ENCODE peak calls at places on chromosomes 16 and 17, in four cellular contexts. N, X, D and S are unnamed samples.

GRCh38 chr17:27634026-27634335 is 3.0 kb downstream of the LGALS9 start:
- DNase-seq in N (no peak), X (no peak), D (no peak), S (no peak)

GRCh38 chr16:15866451-15866850 is 9.6 kb upstream of the MYH11 start:
- DNase-seq in N (no peak), X (no peak), D (no peak), S (no peak)

GRCh38 chr16:85718682-85719081 is 29.9 kb upstream of the GINS2 start:
- DNase-seq in N (peak), X (no peak), D (peak), S (peak)

GRCh38 chr17:82153295-82153691 is 55.3 kb upstream of the FASN start:
- DNase-seq in N (no peak), X (no peak), D (no peak), S (no peak)

GRCh38 chr16:31128711-31129567 is 6.6 kb downstream of the PRSS8 start:
- DNase-seq in N (peak), X (no peak), D (no peak), S (no peak)

GRCh38 chr17:70775667-70776066 is 606.3 kb downstream of the KCNJ2 start:
- DNase-seq in N (no peak), X (no peak), D (no peak), S (no peak)

GRCh38 chr17:1882836-1883235 is 53.0 kb downstream of the RPA1 start:
- DNase-seq in N (peak), X (no peak), D (peak), S (peak)

GRCh38 chr17:63178530-63178929 is 212.5 kb downstream of the TANC2 start:
- DNase-seq in N (no peak), X (no peak), D (no peak), S (no peak)

GRCh38 chr17:79340771-79341528 is 266.3 kb downstream of the ENGASE start:
- DNase-seq in N (no peak), X (no peak), D (no peak), S (no peak)

GRCh38 chr17:77145635-77146632 is 5.2 kb downstream of the SEC14L1 start:
- DNase-seq in N (peak), X (no peak), D (no peak), S (no peak)

GRCh38 chr17:82527893-82528292 is 8.4 kb downstream of the FOXK2 start:
- DNase-seq in N (no peak), X (no peak), D (no peak), S (no peak)

GRCh38 chr17:30524847-30525246 is 47.6 kb downstream of the GOSR1 start:
- DNase-seq in N (no peak), X (peak), D (no peak), S (no peak)

GRCh38 chr17:16512011-16512410 is 20.0 kb upstream of the LRRC75A start:
- DNase-seq in N (no peak), X (no peak), D (no peak), S (no peak)

GRCh38 chr17:19768046-19768782 is 20.1 kb upstream of the ALDH3A1 start:
- DNase-seq in N (no peak), X (no peak), D (no peak), S (no peak)

GRCh38 chr17:31690118-31690517 is 168.9 kb downstream of the COPRS start:
- DNase-seq in N (no peak), X (no peak), D (no peak), S (no peak)

GRCh38 chr17:63382136-63382535 is 64.0 kb downstream of the CYB561 start:
- DNase-seq in N (no peak), X (no peak), D (no peak), S (no peak)

GRCh38 chr17:11366451-11366850 is 125.4 kb downstream of the SHISA6 start:
- DNase-seq in N (no peak), X (no peak), D (no peak), S (no peak)

GRCh38 chr17:67995568-67996191 is 589 bp downstream of the C17orf58 start:
- DNase-seq in N (no peak), X (no peak), D (no peak), S (peak)

GRCh38 chr16:88264641-88265285 is 118.0 kb upstream of the ZNF469 start:
- DNase-seq in N (peak), X (peak), D (peak), S (peak)

GRCh38 chr17:48893646-48894508 is 1.3 kb downstream of the ATP5MC1 start:
- DNase-seq in N (no peak), X (no peak), D (no peak), S (no peak)

GRCh38 chr17:19440421-19440820 is 29.4 kb downstream of the RNF112 start:
- DNase-seq in N (no peak), X (no peak), D (no peak), S (no peak)

GRCh38 chr16:78957328-78958100 is 643.0 kb downstream of the MAF start:
- DNase-seq in N (no peak), X (no peak), D (no peak), S (no peak)

GRCh38 chr16:78264642-78265041 is 165.2 kb downstream of the WWOX start:
- DNase-seq in N (no peak), X (no peak), D (no peak), S (no peak)

GRCh38 chr17:14355556-14355955 is 54.7 kb downstream of the HS3ST3B1 start:
- DNase-seq in N (no peak), X (no peak), D (no peak), S (no peak)

GRCh38 chr17:39270923-39271322 is 45.2 kb upstream of the STAC2 start:
- DNase-seq in N (peak), X (peak), D (peak), S (peak)

GRCh38 chr17:79657036-79657435 is 46.2 kb upstream of the RBFOX3 start:
- DNase-seq in N (no peak), X (no peak), D (no peak), S (no peak)

GRCh38 chr16:84053237-84053636 is 10.6 kb upstream of the SLC38A8 start:
- DNase-seq in N (no peak), X (no peak), D (no peak), S (no peak)

GRCh38 chr16:29820271-29820701 is at the start of gene MVP:
- DNase-seq in N (peak), X (no peak), D (peak), S (peak)

GRCh38 chr16:12462690-12463646 is 340.7 kb downstream of the CPPED1 start:
- DNase-seq in N (no peak), X (peak), D (no peak), S (no peak)

GRCh38 chr16:19745286-19746018 is 27.4 kb downstream of the IQCK start:
- DNase-seq in N (no peak), X (no peak), D (no peak), S (no peak)

GRCh38 chr17:3813171-3813570 is 12.2 kb upstream of the ITGAE start:
- DNase-seq in N (no peak), X (no peak), D (no peak), S (no peak)

GRCh38 chr16:87562201-87562600 is 40.1 kb upstream of the JPH3 start:
- DNase-seq in N (no peak), X (no peak), D (no peak), S (no peak)

DNA sequence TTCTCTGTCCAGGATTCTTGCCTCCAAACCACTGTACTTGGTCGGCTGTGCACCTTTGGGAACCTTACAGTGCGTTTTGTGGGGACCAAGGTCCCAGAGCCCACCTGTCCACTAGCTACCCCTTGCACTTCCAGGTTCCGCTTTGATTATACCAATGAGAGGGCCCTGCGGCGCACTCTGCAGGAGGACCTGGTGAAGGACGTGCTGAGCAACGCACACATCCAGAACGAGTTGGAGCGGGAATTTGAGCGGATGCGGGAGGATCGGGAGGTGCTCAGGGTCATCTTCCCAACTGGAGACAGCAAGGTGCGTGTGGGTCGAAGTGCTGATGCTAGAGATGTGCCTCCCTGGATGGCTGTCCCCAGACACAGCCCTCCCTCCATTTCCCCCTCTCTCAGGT is 18.8 kb downstream of the POLR2A start:
- DNase-seq in N (no peak), X (no peak), D (peak), S (no peak)
- TF ChIP-seq CTCF in N (no peak), X (peak), D (peak), S (peak)

GRCh38 chr16:57795431-57795878 is 6.8 kb downstream of the KIFC3 start:
- DNase-seq in N (peak), X (no peak), D (peak), S (peak)
- TF ChIP-seq CTCF in N (peak), X (peak), D (peak), S (peak)

GRCh38 chr17:6496116-6496481 is 51.8 kb downstream of the PIMREG start:
- DNase-seq in N (no peak), X (no peak), D (no peak), S (no peak)
- TF ChIP-seq CTCF in N (no peak), X (no peak), D (no peak), S (no peak)

DNA sequence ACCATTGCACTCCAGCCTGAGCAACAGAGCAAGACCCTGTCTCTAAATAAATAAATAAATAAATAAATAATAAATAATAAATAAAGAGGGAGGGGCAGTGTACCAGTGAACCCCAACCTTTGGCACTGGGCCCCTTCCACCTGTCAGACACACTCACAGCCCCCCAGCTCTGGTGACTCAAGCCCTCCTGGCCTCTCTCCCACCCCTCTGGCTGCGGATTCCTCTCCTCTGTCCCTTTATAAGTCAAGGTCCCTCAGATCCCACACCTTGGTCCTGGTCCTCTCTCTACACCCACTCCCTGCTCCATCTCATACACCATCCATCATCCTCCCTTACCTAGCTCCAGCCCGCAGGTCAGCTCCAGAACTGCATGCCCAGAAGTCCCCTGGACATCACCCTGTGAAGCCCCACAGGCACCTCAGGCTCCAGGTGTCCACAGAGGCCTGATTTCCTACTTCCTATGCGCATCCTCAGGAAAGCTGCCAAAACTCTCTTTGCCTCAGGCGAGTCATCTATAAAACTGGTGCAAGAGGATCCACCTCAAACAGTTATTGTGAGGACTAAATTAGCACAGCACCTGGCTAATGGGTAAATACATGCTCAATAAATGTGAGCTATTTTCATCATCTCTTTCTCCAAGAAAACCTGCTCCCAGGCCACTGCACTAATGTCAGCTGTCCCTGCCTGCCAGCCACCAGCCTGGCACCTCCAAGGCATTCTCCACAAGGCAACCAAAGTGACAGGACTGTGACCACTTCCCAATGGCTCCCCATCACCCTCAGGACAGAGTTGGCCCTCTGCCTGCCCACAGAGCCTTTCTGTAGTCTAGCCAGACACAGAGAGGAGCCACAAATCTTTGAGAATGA is 46.8 kb downstream of the BEAN1 start:
- DNase-seq in N (no peak), X (no peak), D (no peak), S (peak)
- TF ChIP-seq CTCF in N (no peak), X (no peak), D (no peak), S (no peak)

DNA sequence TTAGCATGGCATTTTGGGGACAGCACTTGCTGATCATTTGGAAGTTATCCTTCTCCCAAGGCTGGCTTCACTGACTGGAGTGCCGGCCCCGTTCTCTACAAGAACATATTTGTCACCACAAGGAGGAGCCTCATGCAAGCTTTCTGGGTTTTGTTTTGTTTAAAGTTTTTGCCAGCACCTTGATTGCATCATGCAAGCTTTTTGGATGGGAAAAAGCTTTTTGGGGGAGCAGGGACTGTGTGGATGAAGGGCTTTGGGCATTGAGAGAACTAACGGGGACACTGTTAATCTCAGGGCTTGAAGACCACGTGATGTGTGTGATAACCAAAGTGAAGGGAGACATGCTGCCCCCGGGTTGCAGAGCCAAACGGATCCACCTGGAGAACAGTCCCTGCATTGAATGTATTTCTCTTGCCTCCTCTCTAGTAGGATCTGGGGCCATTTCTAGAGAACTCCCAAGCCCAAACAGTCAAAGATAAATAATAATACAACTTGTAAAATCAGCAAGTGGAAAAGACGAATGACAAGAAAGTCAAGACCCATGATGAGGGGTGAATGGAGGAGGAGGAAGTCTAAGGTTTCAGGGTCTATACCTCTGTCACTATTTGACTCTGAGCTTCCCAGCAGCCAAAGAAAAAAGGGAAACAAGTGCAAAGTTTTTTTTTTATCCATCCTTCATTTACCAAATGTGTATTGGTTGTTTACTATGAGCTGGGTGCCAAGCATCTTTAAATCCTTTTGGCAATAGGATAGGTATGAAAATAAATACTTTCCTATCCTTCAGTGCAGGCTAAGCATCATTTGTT is 17.2 kb downstream of the TMEM114 start:
- DNase-seq in N (peak), X (no peak), D (peak), S (peak)
- TF ChIP-seq CTCF in N (peak), X (peak), D (peak), S (peak)

GRCh38 chr17:42509409-42509808 is 26.6 kb upstream of the NAGLU start:
- DNase-seq in N (no peak), X (no peak), D (no peak), S (no peak)

GRCh38 chr17:42507671-42508070 is 28.4 kb upstream of the NAGLU start:
- DNase-seq in N (no peak), X (no peak), D (no peak), S (no peak)

GRCh38 chr17:42509916-42510315 is 26.1 kb upstream of the NAGLU start:
- DNase-seq in N (no peak), X (no peak), D (no peak), S (no peak)

GRCh38 chr17:42512246-42512645 is 23.8 kb upstream of the NAGLU start:
- DNase-seq in N (no peak), X (no peak), D (no peak), S (no peak)

DNA sequence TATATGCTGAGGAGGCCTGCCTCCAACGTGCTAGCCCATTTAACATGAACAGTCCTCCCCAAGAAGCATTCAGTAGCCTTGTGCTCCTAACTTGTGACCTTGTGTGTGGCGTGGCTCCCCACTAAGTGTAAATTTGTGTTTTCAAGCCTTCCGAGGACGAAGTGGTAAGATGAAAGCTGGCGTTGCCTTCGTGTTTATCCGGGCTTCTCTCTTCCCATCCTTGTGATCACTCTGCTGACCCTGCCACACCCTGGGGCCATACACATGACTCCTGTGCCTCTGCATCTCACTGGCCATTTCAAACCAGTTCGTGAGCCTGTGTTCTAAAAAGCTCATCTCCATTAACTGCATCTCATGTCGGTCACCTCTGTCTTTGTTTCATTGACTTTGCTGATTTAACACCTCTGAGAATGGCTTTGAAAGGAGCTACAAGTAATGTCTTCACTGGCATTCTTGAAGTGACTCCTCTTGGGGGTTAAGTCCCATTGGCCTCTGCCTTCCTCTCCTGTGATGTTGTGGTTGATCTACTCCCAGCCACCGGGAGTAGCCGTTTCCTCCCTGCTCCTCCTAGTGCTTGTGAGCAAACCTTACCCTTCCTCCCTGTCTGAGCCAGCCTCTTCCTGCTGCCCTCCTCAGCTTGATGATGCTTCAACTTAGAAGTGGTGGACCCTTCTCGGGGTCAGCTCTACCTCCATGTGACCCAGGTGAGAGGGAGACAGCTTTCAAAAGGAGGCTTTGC is 27.4 kb upstream of the NAGLU start:
- DNase-seq in N (no peak), X (no peak), D (no peak), S (no peak)
- TF ChIP-seq CTCF in N (no peak), X (no peak), D (no peak), S (no peak)

GRCh38 chr17:80991645-80992076 is at the start of gene CHMP6:
- DNase-seq in N (peak), X (no peak), D (peak), S (peak)
- TF ChIP-seq CTCF in N (no peak), X (no peak), D (peak), S (no peak)

GRCh38 chr17:57554826-57555635 is 190.1 kb downstream of the CCDC182 start:
- DNase-seq in N (no peak), X (no peak), D (no peak), S (no peak)
- TF ChIP-seq CTCF in N (no peak), X (no peak), D (no peak), S (no peak)

GRCh38 chr16:67345401-67345800 is 18.8 kb downstream of the LRRC36 start:
- DNase-seq in N (no peak), X (no peak), D (no peak), S (no peak)

GRCh38 chr16:67346328-67346727 is 19.7 kb downstream of the LRRC36 start:
- DNase-seq in N (no peak), X (no peak), D (peak), S (peak)

GRCh38 chr16:67349172-67349571 is 22.6 kb downstream of the LRRC36 start:
- DNase-seq in N (no peak), X (no peak), D (peak), S (peak)
- TF ChIP-seq CTCF in N (peak), X (no peak), D (peak), S (peak)